ENCODE peak calls at places on chromosomes 3 and 15, in four cellular contexts. L is GM03348, C is ecto neural progenitor cell, I is T-helper 17 cell. B is an unnamed sample.

GRCh38 chr3:56787784-56788256 is 13.9 kb downstream of the ARHGEF3 start:
- DNase-seq in L (no peak), I (no peak), C (no peak), B (no peak)

GRCh38 chr3:186880392-186880791 is 37.9 kb downstream of the ADIPOQ start:
- DNase-seq in I (no peak), C (no peak), L (no peak), B (no peak)

GRCh38 chr3:120449701-120450216 is 1.0 kb downstream of the FSTL1 start:
- DNase-seq in C (no peak), L (peak), I (no peak), B (no peak)

GRCh38 chr3:127680790-127681189 is 8.0 kb downstream of the ABTB1 start:
- DNase-seq in L (no peak), I (no peak), C (peak), B (no peak)

GRCh38 chr3:161372321-161373260 is 1.3 kb upstream of the SPTSSB start:
- DNase-seq in L (peak), C (peak), I (no peak), B (no peak)

GRCh38 chr3:105278688-105279087 is 88.0 kb upstream of the ALCAM start:
- DNase-seq in L (no peak), I (no peak), C (no peak), B (no peak)

GRCh38 chr15:62275818-62276217 is 110.7 kb upstream of the C2CD4B start:
- DNase-seq in C (no peak), L (no peak), I (no peak), B (no peak)

GRCh38 chr3:149224736-149225594 is 3.3 kb upstream of the CP start:
- DNase-seq in L (peak), C (no peak), I (no peak), B (peak)